ENCODE peak calls at places on chromosomes 11 and 22, in six cellular contexts. J is GM20000, E is Caco-2, Z is progenitor cell of endocrine pancreas, Q is type B pancreatic cell, W is transverse colon. B is an unnamed sample.

GRCh38 chr22:32024791-32025190 is 18.3 kb upstream of the SLC5A1 start:
- DNase-seq in W (no peak), E (no peak), J (no peak), Z (no peak), Q (no peak), B (no peak)

GRCh38 chr11:8019671-8020597 is 32.8 kb downstream of the EIF3F start:
- DNase-seq in Q (peak), E (no peak), W (no peak), J (peak), Z (no peak), B (no peak)

GRCh38 chr11:36394056-36394455 is 98.0 kb downstream of the PRR5L start:
- DNase-seq in E (no peak), W (no peak), Z (no peak), Q (no peak), J (no peak), B (no peak)

GRCh38 chr11:108084811-108085210 is 36.6 kb upstream of the ACAT1 start:
- DNase-seq in Z (no peak), Q (no peak), E (no peak), J (no peak), W (no peak), B (no peak)

GRCh38 chr11:15845261-15845660 is 511.1 kb downstream of the SOX6 start:
- DNase-seq in Z (no peak), J (no peak), W (no peak), Q (no peak), E (no peak), B (no peak)

GRCh38 chr11:35154960-35155359 is 16.0 kb downstream of the CD44 start:
- DNase-seq in Q (no peak), Z (no peak), J (no peak), W (no peak), E (no peak), B (no peak)

GRCh38 chr11:6655790-6656580 is at the start of gene DCHS1:
- DNase-seq in W (peak), Q (peak), Z (peak), E (no peak), J (no peak), B (peak)

GRCh38 chr22:47495102-47495501 is 732.7 kb downstream of the TBC1D22A start:
- DNase-seq in Q (no peak), J (no peak), E (no peak), W (no peak), Z (no peak), B (no peak)

GRCh38 chr11:45193695-45194094 is 47.3 kb downstream of the PRDM11 start:
- DNase-seq in E (no peak), Q (no peak), W (no peak), J (no peak), Z (no peak), B (no peak)

DNA sequence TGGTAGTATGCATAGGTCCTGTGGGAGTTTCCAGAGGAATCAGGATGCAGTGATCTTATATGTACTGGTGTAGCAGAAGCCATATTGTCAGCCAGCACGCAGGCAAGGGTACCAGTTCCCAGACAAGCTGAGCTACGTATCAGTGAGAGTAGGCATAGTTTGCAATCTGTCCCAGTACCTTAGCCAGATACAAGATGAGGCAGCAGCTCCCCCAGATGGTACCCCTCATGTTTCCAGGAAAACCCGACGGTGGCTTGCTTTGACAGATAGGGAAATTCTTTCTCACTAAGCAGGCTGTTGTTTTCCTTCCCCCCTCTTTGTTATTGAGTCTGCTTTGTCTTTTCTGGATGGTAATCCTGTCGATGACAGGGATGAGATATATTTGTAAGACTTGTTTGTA is 109.7 kb upstream of the RRM1 start:
- DNase-seq in J (no peak), E (no peak), W (no peak), Q (no peak), Z (no peak), B (no peak)
- TF ChIP-seq CTCF in J (no peak), E (no peak), W (no peak), Q (no peak), Z (no peak), B (peak)

GRCh38 chr11:119066481-119066880 is 1.1 kb upstream of the VPS11 start:
- DNase-seq in W (no peak), J (no peak), Q (no peak), Z (no peak), E (no peak), B (no peak)
- TF ChIP-seq CTCF in W (no peak), J (no peak), Q (no peak), Z (no peak), E (no peak), B (no peak)

DNA sequence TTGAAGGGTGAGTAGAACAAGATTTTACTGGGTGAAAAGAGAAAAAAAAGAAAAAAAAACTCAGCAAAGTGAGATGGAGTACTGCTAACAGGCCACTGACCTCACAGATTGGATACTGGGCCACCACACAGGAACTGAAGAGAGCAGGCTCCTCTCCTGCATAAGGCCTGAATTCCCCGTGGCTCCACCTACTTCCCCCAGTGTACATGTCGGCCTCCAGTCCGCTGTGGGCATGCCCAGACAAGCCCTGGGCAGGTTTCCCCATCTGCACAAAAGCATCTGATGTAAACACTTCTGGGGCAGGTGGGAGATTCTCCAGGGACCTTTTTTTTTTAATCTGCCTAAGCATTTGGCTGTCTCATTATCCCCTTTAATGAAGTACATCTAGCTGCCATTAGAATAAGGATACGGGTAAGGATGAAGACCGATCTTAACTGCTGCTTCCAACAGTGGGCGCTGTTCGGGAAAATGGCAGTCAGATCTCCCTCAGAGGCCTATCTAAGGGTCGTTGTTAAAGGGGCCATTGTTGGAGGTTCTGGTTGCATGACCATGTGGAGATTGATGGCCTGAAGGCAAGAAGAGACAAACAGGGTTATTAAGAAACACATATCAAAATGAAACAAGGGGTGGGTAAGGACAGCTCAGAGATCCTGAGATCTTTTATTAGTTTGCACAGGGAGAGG is 48.5 kb downstream of the MS4A13 start:
- DNase-seq in E (no peak), Q (no peak), Z (no peak), W (no peak), J (peak), B (no peak)
- TF ChIP-seq CTCF in E (no peak), Q (peak), Z (no peak), W (no peak), J (no peak), B (peak)

GRCh38 chr11:77188323-77188911 is 60.4 kb downstream of the MYO7A start:
- DNase-seq in E (peak), J (peak), Z (peak), W (peak), Q (peak), B (peak)
- TF ChIP-seq CTCF in E (peak), J (peak), Z (peak), W (peak), Q (peak), B (peak)

GRCh38 chr11:96155627-96156378 is 187.2 kb downstream of the MAML2 start:
- DNase-seq in J (peak), E (peak), Z (no peak), Q (no peak), W (peak), B (no peak)
- TF ChIP-seq CTCF in J (no peak), E (no peak), Z (no peak), Q (peak), W (no peak), B (no peak)